ENCODE peak calls at places on chromosome 17, in ten cellular contexts. I is GM10248, C is BE2C, X is choroid plexus epithelial cell, M is neural crest cell, G is mucosa of descending colon, Z is NB4, B is GM13976, D is AG09309, A is cardiac muscle cell. H is an unnamed sample.

GRCh38 chr17:63998721-63999679 is 849 bp downstream of the PRR29 start:
- DNase-seq in I (no peak), C (no peak), X (no peak), M (no peak), G (no peak), Z (no peak), B (peak), D (no peak), A (no peak), H (no peak)

GRCh38 chr17:43661699-43662431 is at the start of gene MEOX1:
- DNase-seq in I (peak), C (no peak), X (peak), M (no peak), G (no peak), Z (no peak), B (peak), D (peak), A (peak), H (no peak)

GRCh38 chr17:39926135-39926587 is 1.2 kb downstream of the ORMDL3 start:
- DNase-seq in I (no peak), C (no peak), X (no peak), M (no peak), G (no peak), Z (no peak), B (no peak), D (no peak), A (peak), H (no peak)

GRCh38 chr17:1244606-1245012 is 25.6 kb upstream of the BHLHA9 start:
- DNase-seq in I (no peak), C (no peak), X (peak), M (no peak), G (no peak), Z (no peak), B (no peak), D (no peak), A (no peak), H (no peak)

GRCh38 chr17:80513201-80513600 is 31.4 kb upstream of the RPTOR start:
- DNase-seq in I (no peak), C (no peak), X (no peak), M (no peak), G (no peak), Z (no peak), B (no peak), D (no peak), A (no peak), H (no peak)

GRCh38 chr17:79324219-79324618 is 249.6 kb downstream of the ENGASE start:
- DNase-seq in I (no peak), C (no peak), X (no peak), M (no peak), G (no peak), Z (no peak), B (no peak), D (no peak), A (no peak), H (no peak)

GRCh38 chr17:10557422-10557821 is 8.0 kb upstream of the MYH2 start:
- DNase-seq in I (no peak), C (no peak), X (no peak), M (no peak), G (no peak), Z (no peak), B (no peak), D (peak), A (no peak), H (no peak)

GRCh38 chr17:82236142-82236971 is 7.5 kb downstream of the SLC16A3 start:
- DNase-seq in I (no peak), C (peak), X (peak), M (peak), G (peak), Z (peak), B (no peak), D (no peak), A (peak), H (peak)

GRCh38 chr17:28327031-28327607 is 8.1 kb downstream of the TMEM97 start:
- DNase-seq in I (no peak), C (no peak), X (peak), M (no peak), G (no peak), Z (no peak), B (no peak), D (no peak), A (no peak), H (no peak)

GRCh38 chr17:28325221-28325620 is 6.2 kb downstream of the TMEM97 start:
- DNase-seq in I (no peak), C (no peak), X (no peak), M (no peak), G (no peak), Z (no peak), B (no peak), D (no peak), A (no peak), H (peak)

GRCh38 chr17:28328325-28328724 is 6.9 kb downstream of the IFT20 start:
- DNase-seq in I (no peak), C (no peak), X (peak), M (no peak), G (no peak), Z (no peak), B (no peak), D (no peak), A (no peak), H (no peak)

GRCh38 chr17:28326114-28326513 is 7.1 kb downstream of the TMEM97 start:
- DNase-seq in I (no peak), C (no peak), X (no peak), M (no peak), G (peak), Z (no peak), B (no peak), D (no peak), A (no peak), H (no peak)

GRCh38 chr17:28327709-28328108 is 7.6 kb downstream of the IFT20 start:
- DNase-seq in I (no peak), C (no peak), X (peak), M (no peak), G (no peak), Z (no peak), B (no peak), D (no peak), A (no peak), H (no peak)
- TF ChIP-seq CTCF in I (no peak), C (no peak), X (peak), M (no peak), G (no peak), Z (no peak), B (no peak), D (peak), A (no peak), H (no peak)

GRCh38 chr17:41548844-41549595 is 20.9 kb upstream of the KRT19 start:
- DNase-seq in I (peak), C (peak), X (peak), M (peak), G (peak), Z (peak), B (peak), D (peak), A (peak), H (peak)
- TF ChIP-seq CTCF in I (peak), C (peak), X (peak), M (peak), G (peak), Z (peak), B (peak), D (peak), A (peak), H (peak)

GRCh38 chr17:47649972-47650524 is 329 bp downstream of the KPNB1 start:
- DNase-seq in I (peak), C (no peak), X (no peak), M (no peak), G (no peak), Z (no peak), B (peak), D (no peak), A (no peak), H (no peak)

GRCh38 chr17:47651704-47652103 is 2.0 kb downstream of the KPNB1 start:
- DNase-seq in I (no peak), C (no peak), X (no peak), M (no peak), G (no peak), Z (no peak), B (no peak), D (no peak), A (no peak), H (no peak)

GRCh38 chr17:47649153-47649971 is at the start of gene KPNB1:
- DNase-seq in I (peak), C (peak), X (peak), M (peak), G (peak), Z (peak), B (peak), D (peak), A (peak), H (peak)

GRCh38 chr17:47652570-47652969 is 2.9 kb downstream of the KPNB1 start:
- DNase-seq in I (no peak), C (no peak), X (peak), M (no peak), G (peak), Z (no peak), B (no peak), D (no peak), A (no peak), H (no peak)

GRCh38 chr17:47650525-47651522 is 1.1 kb downstream of the KPNB1 start:
- DNase-seq in I (peak), C (peak), X (peak), M (peak), G (peak), Z (peak), B (peak), D (peak), A (peak), H (peak)
- TF ChIP-seq CTCF in I (no peak), C (no peak), X (no peak), M (no peak), G (no peak), Z (no peak), B (no peak), D (no peak), A (no peak), H (no peak)

DNA sequence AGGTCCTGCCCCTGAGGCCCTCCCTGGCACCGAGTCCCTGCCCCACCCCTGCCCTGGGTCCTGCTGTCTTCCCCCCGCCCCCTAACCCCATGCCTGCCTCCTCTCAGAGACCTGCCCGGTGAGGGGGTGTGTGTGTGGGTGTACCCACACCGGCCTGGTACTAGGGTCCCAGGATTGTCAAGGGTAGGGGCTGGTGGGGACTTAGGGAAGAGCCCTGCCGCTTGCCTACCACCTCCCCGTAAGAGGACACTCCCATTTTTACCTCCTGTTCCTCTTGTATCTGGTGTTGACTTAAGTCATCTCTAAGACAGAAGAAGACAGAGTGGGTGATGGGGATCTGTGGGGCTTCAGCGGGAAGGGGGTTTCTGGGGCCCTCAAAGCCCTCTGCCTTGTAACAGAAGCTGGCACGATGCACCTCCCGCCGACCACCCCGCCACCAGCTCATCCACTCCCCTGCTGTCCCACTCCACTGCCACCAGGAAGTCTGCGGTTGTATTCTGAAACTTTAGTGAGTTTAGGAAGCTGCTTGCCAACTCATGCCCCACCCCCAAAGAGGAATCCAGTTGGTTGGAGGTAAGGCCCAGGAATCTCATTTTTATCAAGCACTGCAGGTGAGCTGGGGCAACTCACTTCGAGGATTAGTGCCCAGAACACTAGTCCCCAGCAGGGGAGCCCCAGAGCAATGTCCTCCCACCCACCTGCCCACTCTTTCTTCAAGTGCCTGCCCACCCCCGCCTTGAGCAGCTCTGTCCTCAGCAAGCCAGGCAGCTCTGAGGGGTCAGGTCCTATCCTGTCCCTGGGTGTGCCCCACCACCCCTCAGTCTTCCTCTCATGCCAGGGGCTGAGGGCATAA is 5.6 kb downstream of the SPATA32 start:
- DNase-seq in I (no peak), C (no peak), X (no peak), M (no peak), G (no peak), Z (peak), B (no peak), D (no peak), A (no peak), H (no peak)
- TF ChIP-seq CTCF in I (no peak), C (peak), X (peak), M (peak), G (no peak), Z (no peak), B (no peak), D (no peak), A (peak), H (no peak)

H was measured in glutamatergic neuron.